ENCODE peak calls at places on chromosomes 1 and 21, in six cellular contexts. C, V, O, L, N and U are unnamed samples.

GRCh38 chr1:221740941-221741363 is 937 bp downstream of the DUSP10 start:
- DNase-seq in C (no peak), V (no peak), O (no peak), L (no peak), N (no peak), U (peak)

GRCh38 chr1:111497592-111497991 is 5.8 kb downstream of the ADORA3 start:
- DNase-seq in C (no peak), V (no peak), O (no peak), L (no peak), N (no peak), U (no peak)

GRCh38 chr1:207711285-207711684 is 40.6 kb upstream of the CD46 start:
- DNase-seq in C (no peak), V (peak), O (no peak), L (no peak), N (peak), U (peak)

GRCh38 chr1:163035791-163036249 is 33.3 kb upstream of the RGS4 start:
- DNase-seq in C (peak), V (no peak), O (no peak), L (no peak), N (peak), U (peak)

GRCh38 chr1:222828939-222829338 is 14.1 kb downstream of the DISP1 start:
- DNase-seq in C (no peak), V (no peak), O (no peak), L (no peak), N (no peak), U (no peak)

GRCh38 chr1:151868404-151868980 is 15.0 kb upstream of the THEM5 start:
- DNase-seq in C (no peak), V (no peak), O (no peak), L (no peak), N (no peak), U (peak)

GRCh38 chr1:232110281-232111090 is 483.9 kb downstream of the DISC1 start:
- DNase-seq in C (no peak), V (peak), O (peak), L (peak), N (peak), U (peak)

GRCh38 chr1:215276582-215276981 is 194.0 kb downstream of the KCNK2 start:
- DNase-seq in C (no peak), V (no peak), O (no peak), L (no peak), N (no peak), U (no peak)

DNA sequence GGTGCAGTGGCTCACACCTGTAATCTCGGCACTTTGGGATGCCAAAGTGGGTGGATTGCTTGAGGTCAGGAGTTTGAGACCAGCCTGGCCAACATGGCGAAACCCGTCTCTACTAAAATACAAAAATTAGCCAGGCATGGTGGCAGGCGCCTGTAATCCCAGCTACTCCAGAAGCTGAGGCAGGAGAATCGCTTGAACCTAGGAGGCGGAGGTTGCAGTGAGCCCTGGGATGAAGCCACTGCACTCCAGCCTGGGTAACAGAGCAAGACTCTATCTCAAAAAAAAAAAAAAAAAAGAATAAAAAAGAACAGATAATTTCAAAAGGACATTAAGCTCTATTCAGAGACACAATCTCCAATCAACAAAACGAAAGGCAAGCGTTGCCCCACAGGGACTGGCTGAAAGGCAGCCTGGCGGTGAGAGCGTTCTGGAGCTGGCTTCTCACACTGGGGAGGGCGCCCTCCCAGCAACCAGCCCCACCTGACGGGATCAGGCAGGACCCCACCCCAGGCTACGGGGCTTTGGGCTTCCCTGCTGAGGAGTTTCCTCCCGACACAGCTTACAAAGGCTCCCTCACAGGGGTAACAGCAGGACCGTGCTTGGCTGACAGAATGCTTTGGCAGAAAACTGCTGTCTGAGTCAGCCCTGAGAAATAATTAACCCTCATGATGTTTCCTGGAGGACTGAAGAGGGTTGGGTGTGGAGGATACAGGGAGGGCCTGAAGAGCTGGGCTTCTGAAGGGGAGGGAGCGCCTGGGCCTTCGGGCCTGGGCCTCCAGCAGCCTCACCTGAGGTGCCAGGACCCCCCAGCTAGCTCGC is 31.1 kb upstream of the SRP9 start:
- DNase-seq in C (no peak), V (peak), O (peak), L (peak), N (peak), U (peak)
- H2AFZ ChIP-seq in C (no peak), V (no peak), O (peak), L (no peak), N (peak), U (peak)

DNA sequence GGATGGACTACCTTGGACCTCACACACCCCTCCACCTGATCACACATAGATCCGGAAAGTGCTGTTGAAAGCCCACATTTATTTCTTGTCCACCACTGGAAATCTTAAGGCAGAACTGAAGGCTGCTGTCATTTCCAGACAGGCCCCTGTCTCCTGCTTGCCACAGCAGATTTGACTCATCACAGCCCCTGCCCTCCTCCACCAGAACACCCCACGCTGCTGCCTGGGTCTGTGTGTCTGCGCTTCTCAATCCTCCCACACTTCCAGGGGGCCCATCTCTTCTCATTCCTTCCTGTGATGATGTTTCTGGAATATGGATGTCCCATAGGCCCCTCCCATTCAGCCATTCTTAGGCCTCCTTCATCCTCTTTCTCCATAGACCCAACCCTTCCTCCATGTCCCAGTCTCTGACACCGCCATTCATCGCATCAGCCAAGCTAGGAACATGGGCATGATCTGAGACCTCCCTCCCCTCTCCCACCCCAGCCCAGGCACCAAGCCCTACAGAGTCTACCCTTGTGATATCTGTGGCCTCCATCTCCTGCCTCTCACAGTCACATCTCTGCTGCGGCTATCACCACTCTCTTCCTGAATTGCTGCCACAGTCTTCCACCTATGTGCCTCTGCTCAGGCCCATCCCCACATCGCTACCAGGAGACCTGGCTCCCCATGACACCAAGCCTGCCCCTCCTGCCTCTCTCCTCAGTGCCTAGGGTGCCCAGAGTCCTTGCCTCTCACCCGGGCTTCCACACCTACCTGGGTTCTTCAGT is 82.5 kb upstream of the BCAR3 start:
- DNase-seq in C (no peak), V (no peak), O (no peak), L (no peak), N (no peak), U (no peak)
- H2AK5ac ChIP-seq in C (no peak), V (no peak), O (no peak), L (no peak), N (no peak), U (no peak)

GRCh38 chr1:3762873-3763228 is 9.7 kb upstream of the SMIM1 start:
- DNase-seq in C (no peak), V (no peak), O (no peak), L (no peak), N (no peak), U (no peak)

GRCh38 chr1:3756394-3756793 is 4.1 kb downstream of the CCDC27 start:
- DNase-seq in C (no peak), V (no peak), O (no peak), L (no peak), N (no peak), U (no peak)

GRCh38 chr1:3761296-3762010 is 9.2 kb downstream of the CCDC27 start:
- DNase-seq in C (no peak), V (no peak), O (no peak), L (no peak), N (no peak), U (no peak)

GRCh38 chr1:3762151-3762872 is 10.1 kb downstream of the CCDC27 start:
- DNase-seq in C (no peak), V (no peak), O (no peak), L (no peak), N (no peak), U (no peak)

GRCh38 chr1:3759800-3760199 is 7.5 kb downstream of the CCDC27 start:
- DNase-seq in C (no peak), V (no peak), O (no peak), L (no peak), N (no peak), U (no peak)
- H2AFZ ChIP-seq in C (no peak), V (no peak), O (no peak), L (no peak), N (no peak), U (no peak)

GRCh38 chr1:43934279-43934985 is 831 bp downstream of the ARTN start:
- DNase-seq in C (peak), V (peak), O (peak), L (peak), N (peak), U (peak)
- H2AK5ac ChIP-seq in C (no peak), V (no peak), O (peak), L (no peak), N (no peak), U (peak)

GRCh38 chr1:200305806-200306205 is 104.0 kb downstream of the ZNF281 start:
- DNase-seq in C (no peak), V (no peak), O (no peak), L (no peak), N (no peak), U (no peak)
- H2AFZ ChIP-seq in C (no peak), V (no peak), O (no peak), L (no peak), N (no peak), U (no peak)

GRCh38 chr21:39348040-39348354 is 891 bp downstream of the HMGN1 start:
- DNase-seq in C (no peak), V (no peak), O (no peak), L (no peak), N (no peak), U (no peak)

GRCh38 chr21:39347537-39347936 is 1.4 kb downstream of the HMGN1 start:
- DNase-seq in C (no peak), V (no peak), O (no peak), L (no peak), N (no peak), U (no peak)

GRCh38 chr21:39346671-39347327 is 2.1 kb downstream of the HMGN1 start:
- DNase-seq in C (no peak), V (no peak), O (no peak), L (no peak), N (no peak), U (no peak)

GRCh38 chr21:39344848-39345247 is 4.0 kb downstream of the HMGN1 start:
- DNase-seq in C (no peak), V (no peak), O (no peak), L (no peak), N (no peak), U (no peak)

GRCh38 chr21:39345440-39345839 is 3.4 kb downstream of the HMGN1 start:
- DNase-seq in C (no peak), V (no peak), O (no peak), L (no peak), N (no peak), U (no peak)
- H2AK5ac ChIP-seq in C (no peak), V (no peak), O (no peak), L (no peak), N (no peak), U (no peak)